ENCODE peak calls at places on chromosomes 12 and 14, in eight cellular contexts. V is K562; J is IMR-90; H is endothelial cell of umbilical vein; E is BJ; A is kidney epithelial cell; S is right lobe of liver; N is CD8-positive, alpha-beta memory T cell. K is an unnamed sample. For H3K27me3, the result is how much of the 10 kb centered on the place peaks cover.

GRCh38 chr14:32190713-32191112 is 11.1 kb upstream of the RNU6-7 start:
- DNase-seq in S (no peak), J (no peak), V (no peak), E (no peak), N (no peak), H (no peak), A (no peak), K (no peak)

GRCh38 chr12:31629756-31630732 is 29.4 kb upstream of the ETFBKMT start:
- DNase-seq in A (no peak), J (peak), S (no peak), V (no peak), N (no peak), H (peak), E (peak), K (no peak)

GRCh38 chr12:13255792-13256704 is 59.5 kb downstream of the EMP1 start:
- DNase-seq in H (peak), S (peak), E (peak), A (peak), J (peak), V (peak), N (peak), K (peak)

GRCh38 chr12:125528300-125528699 is 463.1 kb downstream of the AACS start:
- DNase-seq in V (no peak), J (no peak), H (no peak), S (no peak), A (no peak), E (no peak), N (no peak), K (no peak)

GRCh38 chr14:105153331-105153731 is 15.2 kb downstream of the JAG2 start:
- DNase-seq in S (no peak), A (no peak), V (no peak), H (no peak), N (no peak), J (no peak), E (no peak), K (no peak)

GRCh38 chr14:89266754-89267153 is 150.3 kb downstream of the FOXN3 start:
- DNase-seq in N (no peak), S (no peak), A (no peak), J (peak), V (no peak), E (no peak), H (no peak), K (no peak)

GRCh38 chr12:24881227-24881626 is 67.7 kb downstream of the BCAT1 start:
- DNase-seq in J (no peak), H (no peak), N (no peak), E (no peak), V (no peak), A (peak), S (no peak), K (no peak)

GRCh38 chr12:112514926-112515642 is 96.3 kb downstream of the PTPN11 start:
- DNase-seq in V (no peak), E (peak), S (no peak), J (no peak), H (no peak), N (no peak), A (no peak), K (no peak)

GRCh38 chr14:20606190-20606901 is 15.2 kb upstream of the RNASE12 start:
- DNase-seq in S (peak), N (no peak), A (no peak), H (peak), V (no peak), E (no peak), J (peak), K (peak)

GRCh38 chr12:92553389-92553788 is 149.4 kb upstream of the PLEKHG7 start:
- DNase-seq in N (no peak), V (no peak), J (no peak), S (peak), E (no peak), H (peak), A (no peak), K (peak)

GRCh38 chr14:73666583-73666982 is 21.8 kb downstream of the DNAL1 start:
- DNase-seq in N (no peak), E (no peak), V (no peak), A (no peak), J (no peak), S (no peak), H (no peak), K (no peak)

DNA sequence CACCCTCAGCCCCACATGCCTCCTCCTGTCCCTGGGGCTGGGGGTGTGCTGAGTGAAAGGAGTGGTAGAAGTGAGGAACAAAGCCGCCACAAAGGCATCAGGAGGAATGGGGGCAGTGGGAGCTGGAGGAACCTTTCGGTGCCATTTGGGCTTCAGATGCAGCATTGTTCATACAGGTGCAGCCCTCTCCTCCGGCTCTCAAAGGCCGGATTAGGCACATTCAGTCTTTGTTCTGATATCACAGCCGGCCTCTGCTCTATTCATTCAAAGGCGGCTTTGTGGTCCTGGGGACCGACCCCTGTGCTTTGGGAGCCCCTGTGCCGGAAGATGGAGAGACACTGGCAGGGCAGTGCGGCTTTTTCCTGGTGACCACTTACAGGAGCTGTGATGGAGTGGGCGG is 53.2 kb downstream of the SMOC1 start:
- DNase-seq in S (no peak), V (no peak), E (no peak), J (no peak), H (no peak), A (no peak), N (no peak), K (no peak)
- H3K27me3 ChIP-seq in S (under half), V (under half), E (under half), J (under half), H (under half), A (under half), N (under half), K (under half)

GRCh38 chr12:53743277-53744129 is 8.3 kb downstream of the CISTR start:
- DNase-seq in J (peak), V (peak), H (peak), A (no peak), N (peak), S (no peak), E (no peak), K (peak)

GRCh38 chr12:53740130-53740491 is 11.7 kb downstream of the CISTR start:
- DNase-seq in V (no peak), J (no peak), S (no peak), E (no peak), H (no peak), A (no peak), N (no peak), K (no peak)

GRCh38 chr12:53746592-53747491 is 4.9 kb downstream of the CISTR start:
- DNase-seq in H (peak), J (peak), A (peak), E (peak), N (peak), S (peak), V (peak), K (peak)

GRCh38 chr12:53744730-53745129 is 7.0 kb downstream of the CISTR start:
- DNase-seq in S (no peak), A (no peak), N (no peak), J (no peak), H (no peak), V (no peak), E (no peak), K (no peak)

DNA sequence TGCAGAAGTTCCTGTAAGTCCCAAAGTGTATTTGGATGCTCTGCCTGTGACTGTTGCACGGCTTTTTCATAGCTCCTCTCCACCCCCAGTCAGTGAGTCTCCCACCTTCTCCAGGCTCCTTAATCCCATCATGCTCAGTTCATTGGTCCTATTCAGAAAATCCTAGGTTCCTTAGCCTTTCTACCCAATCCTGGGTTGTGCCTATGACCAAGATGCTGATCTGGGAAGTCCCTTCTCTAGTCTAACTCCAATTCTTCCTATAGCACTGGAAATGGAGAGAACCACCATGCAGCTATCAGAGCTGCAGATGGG is 7.7 kb downstream of the CISTR start:
- DNase-seq in E (no peak), H (no peak), S (no peak), A (no peak), V (no peak), J (no peak), N (no peak), K (no peak)
- H3K27me3 ChIP-seq in E (half or more), H (half or more), S (under half), A (half or more), V (under half), J (half or more), N (half or more), K (under half)

GRCh38 chr12:18719922-18720321 is 17.9 kb downstream of the PLCZ1 start:
- DNase-seq in J (peak), H (no peak), V (no peak), A (no peak), S (no peak), N (no peak), E (no peak), K (no peak)

GRCh38 chr12:18723752-18724151 is 14.1 kb downstream of the PLCZ1 start:
- DNase-seq in E (no peak), H (no peak), S (no peak), J (peak), N (no peak), A (peak), V (no peak), K (no peak)

GRCh38 chr12:18716236-18716635 is 21.6 kb downstream of the PLCZ1 start:
- DNase-seq in S (no peak), N (no peak), V (no peak), E (no peak), A (no peak), H (no peak), J (no peak), K (no peak)

GRCh38 chr12:18718462-18718861 is 19.4 kb downstream of the PLCZ1 start:
- DNase-seq in J (no peak), S (no peak), V (no peak), E (no peak), A (no peak), H (no peak), N (no peak), K (no peak)

GRCh38 chr12:18720690-18721089 is 17.1 kb downstream of the PLCZ1 start:
- DNase-seq in S (no peak), A (no peak), H (no peak), J (no peak), E (no peak), N (no peak), V (no peak), K (no peak)
- H3K27me3 ChIP-seq in S (under half), A (under half), H (under half), J (under half), E (under half), N (under half), V (under half), K (under half)

GRCh38 chr14:28762949-28763313 is 3.7 kb upstream of the FOXG1 start:
- DNase-seq in N (no peak), S (no peak), E (no peak), H (no peak), V (no peak), A (no peak), J (no peak), K (no peak)
- H3K27me3 ChIP-seq in N (under half), S (half or more), E (half or more), H (half or more), V (under half), A (half or more), J (half or more), K (half or more)

GRCh38 chr12:26203167-26203566 is 7.8 kb downstream of the SSPN start:
- DNase-seq in H (no peak), S (no peak), N (no peak), A (no peak), J (no peak), V (no peak), E (no peak), K (no peak)

GRCh38 chr12:26205946-26206345 is 10.6 kb downstream of the SSPN start:
- DNase-seq in N (no peak), A (no peak), E (no peak), V (no peak), H (no peak), J (no peak), S (no peak), K (no peak)

GRCh38 chr12:26204612-26205289 is 9.4 kb downstream of the SSPN start:
- DNase-seq in H (peak), N (no peak), J (no peak), S (no peak), A (no peak), E (no peak), V (no peak), K (no peak)

DNA sequence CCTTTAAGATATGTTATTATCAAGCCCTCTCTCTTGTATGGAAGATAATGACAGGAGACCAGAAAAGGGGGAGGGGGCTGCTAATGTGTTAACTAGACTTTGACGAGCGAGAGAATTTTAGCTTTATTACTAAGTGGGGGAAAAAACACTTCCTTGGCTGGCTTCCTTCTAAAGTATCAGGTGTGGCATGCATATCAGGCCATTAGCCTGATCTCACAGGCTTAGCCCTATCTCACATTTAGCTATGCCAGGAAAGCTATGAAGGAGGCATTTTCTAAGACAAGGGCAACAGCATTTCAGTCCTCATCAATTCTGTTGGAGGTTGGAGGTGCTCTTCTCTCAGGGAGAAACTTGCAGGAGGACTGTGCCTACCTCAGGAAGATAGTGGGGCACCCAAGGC is 9.9 kb downstream of the SSPN start:
- DNase-seq in H (no peak), A (no peak), N (no peak), E (no peak), V (no peak), S (no peak), J (no peak), K (no peak)
- H3K27me3 ChIP-seq in H (under half), A (under half), N (under half), E (under half), V (under half), S (under half), J (under half), K (under half)